ENCODE peak calls at places on chromosomes 12 and 14, in five cellular contexts. One of them, this sample, is unnamed.

GRCh38 chr12:80332827-80333226 is 111.2 kb upstream of the PTPRQ start:
- DNase-seq in GM23338: no peak
- DNase-seq in Panc1: no peak
- DNase-seq in psoas muscle: no peak
- DNase-seq in kidney: no peak
- DNase-seq in this sample: no peak

GRCh38 chr12:64670856-64671639 is 60.8 kb downstream of the RASSF3 start:
- DNase-seq in GM23338: no peak
- DNase-seq in psoas muscle: no peak
- DNase-seq in kidney: no peak
- DNase-seq in Panc1: no peak
- DNase-seq in this sample: no peak

GRCh38 chr14:77043177-77043983 is 14.9 kb upstream of the IRF2BPL start:
- DNase-seq in psoas muscle: peak
- DNase-seq in Panc1: no peak
- DNase-seq in kidney: peak
- DNase-seq in GM23338: no peak
- DNase-seq in this sample: no peak

GRCh38 chr14:103657466-103657865 is 28.5 kb downstream of the KLC1 start:
- DNase-seq in kidney: no peak
- DNase-seq in GM23338: no peak
- DNase-seq in psoas muscle: no peak
- DNase-seq in Panc1: no peak
- DNase-seq in this sample: no peak

GRCh38 chr14:83975435-83976222 is 1554.3 kb upstream of the FLRT2 start:
- DNase-seq in kidney: peak
- DNase-seq in GM23338: peak
- DNase-seq in psoas muscle: peak
- DNase-seq in Panc1: no peak
- DNase-seq in this sample: no peak

GRCh38 chr14:33848706-33849454 is 102.0 kb downstream of the EGLN3 start:
- DNase-seq in psoas muscle: peak
- DNase-seq in kidney: peak
- DNase-seq in Panc1: peak
- DNase-seq in GM23338: peak
- DNase-seq in this sample: peak

GRCh38 chr12:68963456-68963859 is 30.5 kb upstream of the CPM start:
- DNase-seq in psoas muscle: no peak
- DNase-seq in GM23338: no peak
- DNase-seq in kidney: no peak
- DNase-seq in Panc1: no peak
- DNase-seq in this sample: no peak

GRCh38 chr12:53100466-53101151 is 2.7 kb upstream of the SOAT2 start:
- DNase-seq in kidney: no peak
- DNase-seq in GM23338: no peak
- DNase-seq in psoas muscle: no peak
- DNase-seq in Panc1: no peak
- DNase-seq in this sample: no peak

GRCh38 chr14:99267871-99268775 is 3.9 kb downstream of the BCL11B start:
- DNase-seq in kidney: no peak
- DNase-seq in GM23338: no peak
- DNase-seq in psoas muscle: no peak
- DNase-seq in Panc1: no peak
- DNase-seq in this sample: no peak

GRCh38 chr14:102951799-102952198 is 29.3 kb downstream of the AMN start:
- DNase-seq in psoas muscle: no peak
- DNase-seq in GM23338: no peak
- DNase-seq in kidney: peak
- DNase-seq in Panc1: no peak
- DNase-seq in this sample: no peak

GRCh38 chr14:73339846-73340565 is 102.7 kb downstream of the PAPLN start:
- DNase-seq in kidney: no peak
- DNase-seq in psoas muscle: no peak
- DNase-seq in Panc1: no peak
- DNase-seq in GM23338: peak
- DNase-seq in this sample: no peak

GRCh38 chr12:28872654-28873268 is 276.3 kb upstream of the FAR2 start:
- DNase-seq in psoas muscle: no peak
- DNase-seq in kidney: no peak
- DNase-seq in Panc1: peak
- DNase-seq in GM23338: peak
- DNase-seq in this sample: peak

GRCh38 chr14:105866841-105867321 is 340.5 kb downstream of the TMEM121 start:
- DNase-seq in GM23338: no peak
- DNase-seq in psoas muscle: no peak
- DNase-seq in kidney: no peak
- DNase-seq in Panc1: no peak
- DNase-seq in this sample: no peak

GRCh38 chr12:65891219-65891618 is 66.9 kb downstream of the HMGA2 start:
- DNase-seq in Panc1: no peak
- DNase-seq in GM23338: no peak
- DNase-seq in kidney: no peak
- DNase-seq in psoas muscle: no peak
- DNase-seq in this sample: no peak

GRCh38 chr14:97022741-97023140 is 225.6 kb downstream of the VRK1 start:
- DNase-seq in GM23338: no peak
- DNase-seq in Panc1: no peak
- DNase-seq in psoas muscle: no peak
- DNase-seq in kidney: no peak
- DNase-seq in this sample: no peak

GRCh38 chr14:64705406-64706118 is 1.3 kb downstream of the PLEKHG3 start:
- DNase-seq in kidney: peak
- DNase-seq in GM23338: no peak
- DNase-seq in Panc1: no peak
- DNase-seq in psoas muscle: no peak
- DNase-seq in this sample: peak

GRCh38 chr14:76644875-76645518 is 116.3 kb upstream of the VASH1 start:
- DNase-seq in Panc1: no peak
- DNase-seq in GM23338: peak
- DNase-seq in kidney: no peak
- DNase-seq in psoas muscle: no peak
- DNase-seq in this sample: peak

GRCh38 chr12:18296201-18296908 is 35.0 kb downstream of the PIK3C2G start:
- DNase-seq in psoas muscle: no peak
- DNase-seq in Panc1: no peak
- DNase-seq in kidney: no peak
- DNase-seq in GM23338: no peak
- DNase-seq in this sample: no peak

GRCh38 chr14:105861985-105862465 is 335.6 kb downstream of the TMEM121 start:
- DNase-seq in Panc1: no peak
- DNase-seq in psoas muscle: no peak
- DNase-seq in kidney: peak
- DNase-seq in GM23338: no peak
- DNase-seq in this sample: no peak

GRCh38 chr14:61730756-61731373 is 31.4 kb upstream of the SNAPC1 start:
- DNase-seq in kidney: no peak
- DNase-seq in psoas muscle: no peak
- DNase-seq in Panc1: no peak
- DNase-seq in GM23338: no peak
- DNase-seq in this sample: no peak

GRCh38 chr14:92534863-92535654 is 21.5 kb downstream of the RIN3 start:
- DNase-seq in GM23338: no peak
- DNase-seq in psoas muscle: no peak
- DNase-seq in Panc1: no peak
- DNase-seq in kidney: no peak
- DNase-seq in this sample: no peak

GRCh38 chr14:49972840-49973239 is 80.0 kb downstream of the ARF6 start:
- DNase-seq in Panc1: peak
- DNase-seq in psoas muscle: no peak
- DNase-seq in GM23338: no peak
- DNase-seq in kidney: no peak
- DNase-seq in this sample: no peak

GRCh38 chr14:97179573-97179972 is 382.4 kb downstream of the VRK1 start:
- DNase-seq in Panc1: no peak
- DNase-seq in GM23338: no peak
- DNase-seq in psoas muscle: no peak
- DNase-seq in kidney: no peak
- DNase-seq in this sample: no peak

GRCh38 chr14:61557262-61557661 is 138.1 kb upstream of the HIF1A start:
- DNase-seq in psoas muscle: no peak
- DNase-seq in kidney: no peak
- DNase-seq in GM23338: no peak
- DNase-seq in Panc1: no peak
- DNase-seq in this sample: no peak

GRCh38 chr12:113955109-113955970 is 10.8 kb downstream of the RBM19 start:
- DNase-seq in GM23338: peak
- DNase-seq in psoas muscle: no peak
- DNase-seq in kidney: no peak
- DNase-seq in Panc1: no peak
- DNase-seq in this sample: no peak

GRCh38 chr12:113948151-113948914 is 17.8 kb downstream of the RBM19 start:
- DNase-seq in psoas muscle: no peak
- DNase-seq in kidney: no peak
- DNase-seq in Panc1: no peak
- DNase-seq in GM23338: no peak
- DNase-seq in this sample: no peak

GRCh38 chr12:113949321-113950305 is 16.5 kb downstream of the RBM19 start:
- DNase-seq in GM23338: no peak
- DNase-seq in kidney: no peak
- DNase-seq in psoas muscle: no peak
- DNase-seq in Panc1: no peak
- DNase-seq in this sample: no peak

GRCh38 chr12:113954547-113954946 is 11.6 kb downstream of the RBM19 start:
- DNase-seq in kidney: no peak
- DNase-seq in GM23338: no peak
- DNase-seq in Panc1: no peak
- DNase-seq in psoas muscle: no peak
- DNase-seq in this sample: no peak

DNA sequence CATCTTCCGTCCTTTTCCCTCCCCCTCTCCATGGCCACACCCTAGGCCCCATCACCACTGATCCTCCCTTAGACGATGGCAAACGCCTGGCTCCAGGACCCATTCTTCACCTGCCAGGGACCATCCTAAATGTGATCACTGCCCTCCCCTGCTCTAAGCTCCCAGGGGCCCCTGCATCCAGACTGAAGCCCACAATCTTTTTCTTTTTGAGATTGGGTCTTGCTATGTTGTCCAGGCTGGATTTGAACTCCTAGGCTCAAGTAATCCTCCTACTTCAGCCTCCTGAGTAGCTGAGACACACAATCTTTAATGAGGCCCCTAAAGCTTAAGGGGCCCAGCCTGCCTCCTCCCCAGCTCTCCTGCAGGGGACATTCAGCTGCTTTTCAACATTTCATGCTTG is 15.3 kb downstream of the RBM19 start:
- DNase-seq in psoas muscle: no peak
- DNase-seq in GM23338: no peak
- DNase-seq in kidney: no peak
- DNase-seq in Panc1: no peak
- DNase-seq in this sample: no peak
- H3K4me3 ChIP-seq in psoas muscle: no peak
- H3K4me3 ChIP-seq in GM23338: no peak
- H3K4me3 ChIP-seq in kidney: no peak
- H3K4me3 ChIP-seq in Panc1: no peak
- H3K4me3 ChIP-seq in this sample: no peak

DNA sequence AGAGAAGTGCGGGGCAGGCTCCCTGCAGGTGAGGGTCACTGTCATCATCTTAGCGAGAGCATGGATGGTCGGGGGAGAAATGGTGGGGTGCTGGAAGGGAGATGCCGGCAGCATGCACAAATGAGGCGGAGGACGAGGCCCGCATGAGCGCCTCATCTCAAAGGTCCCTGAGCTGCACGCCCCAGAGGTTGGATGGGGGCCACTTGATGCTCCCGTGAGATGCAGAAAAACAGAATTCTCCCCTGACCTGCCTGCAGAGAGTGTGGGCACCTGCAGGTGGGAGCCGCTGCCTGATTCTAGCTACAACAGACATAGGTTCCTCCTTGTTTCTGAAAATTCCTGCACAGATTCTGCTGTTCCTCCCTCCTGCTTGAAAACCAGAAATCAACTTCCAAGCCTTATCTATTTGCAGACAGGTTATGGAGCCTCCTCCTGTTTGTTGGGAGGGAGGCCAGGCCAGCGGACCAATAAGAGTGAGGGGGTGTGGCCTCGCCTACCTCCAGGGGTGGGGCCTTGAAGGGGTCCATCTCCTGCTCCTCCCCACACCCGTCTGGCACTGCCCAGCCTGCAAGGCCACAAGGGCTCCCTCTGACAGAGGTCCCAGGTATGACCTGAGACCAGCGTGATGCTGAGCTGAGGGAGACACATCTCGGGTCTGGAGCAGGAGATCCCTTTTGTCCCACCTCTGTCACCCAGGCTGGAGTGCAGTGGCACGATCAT is 67.2 kb downstream of the KDM2B start:
- DNase-seq in kidney: no peak
- DNase-seq in GM23338: peak
- DNase-seq in Panc1: no peak
- DNase-seq in psoas muscle: no peak
- DNase-seq in this sample: no peak
- TF ChIP-seq CTCF in kidney: no peak
- TF ChIP-seq CTCF in GM23338: peak
- TF ChIP-seq CTCF in Panc1: no peak
- TF ChIP-seq CTCF in psoas muscle: no peak
- TF ChIP-seq CTCF in this sample: no peak

DNA sequence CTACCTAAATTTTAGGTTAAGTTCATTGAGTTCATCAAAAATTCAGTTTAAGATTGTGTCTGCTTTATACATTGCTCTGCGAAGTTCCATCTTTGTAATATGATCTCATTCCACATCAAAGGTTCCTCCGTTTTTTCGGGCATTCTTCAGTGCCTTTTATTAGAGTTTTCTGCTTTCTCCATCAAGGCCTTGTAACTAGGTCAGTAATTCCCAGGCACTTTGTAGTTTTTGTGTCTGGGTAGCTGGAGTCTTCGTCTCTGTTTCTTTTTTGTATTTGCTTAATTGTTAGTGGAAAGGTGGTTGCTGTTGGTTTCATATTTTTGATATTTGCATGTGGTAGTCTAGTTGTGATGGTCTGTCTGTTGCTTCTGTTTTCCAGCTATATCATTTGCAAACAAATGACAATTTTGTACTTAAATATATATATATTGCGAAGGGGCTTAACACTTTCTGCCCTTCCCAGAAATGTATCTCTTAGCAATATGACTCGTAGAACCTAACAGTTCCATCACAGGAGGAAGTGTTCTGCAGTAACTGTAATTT is 88.6 kb upstream of the DYNC1H1 start:
- DNase-seq in psoas muscle: no peak
- DNase-seq in kidney: no peak
- DNase-seq in Panc1: no peak
- DNase-seq in GM23338: no peak
- DNase-seq in this sample: no peak
- H3K27ac ChIP-seq in psoas muscle: peak
- H3K27ac ChIP-seq in kidney: no peak
- H3K27ac ChIP-seq in Panc1: no peak
- H3K27ac ChIP-seq in GM23338: no peak
- H3K27ac ChIP-seq in this sample: no peak

GRCh38 chr12:5242440-5242839 is 189.5 kb upstream of the NTF3 start:
- DNase-seq in Panc1: no peak
- DNase-seq in psoas muscle: no peak
- DNase-seq in GM23338: no peak
- DNase-seq in kidney: no peak
- DNase-seq in this sample: no peak

GRCh38 chr12:5247144-5247543 is 184.8 kb upstream of the NTF3 start:
- DNase-seq in GM23338: no peak
- DNase-seq in psoas muscle: no peak
- DNase-seq in kidney: no peak
- DNase-seq in Panc1: no peak
- DNase-seq in this sample: no peak

GRCh38 chr12:5244513-5244972 is 187.4 kb upstream of the NTF3 start:
- DNase-seq in kidney: no peak
- DNase-seq in Panc1: no peak
- DNase-seq in psoas muscle: no peak
- DNase-seq in GM23338: peak
- DNase-seq in this sample: no peak

GRCh38 chr12:5246196-5246595 is 185.7 kb upstream of the NTF3 start:
- DNase-seq in psoas muscle: no peak
- DNase-seq in Panc1: no peak
- DNase-seq in kidney: no peak
- DNase-seq in GM23338: peak
- DNase-seq in this sample: no peak

GRCh38 chr12:5243014-5243413 is 188.9 kb upstream of the NTF3 start:
- DNase-seq in GM23338: no peak
- DNase-seq in Panc1: no peak
- DNase-seq in psoas muscle: no peak
- DNase-seq in kidney: no peak
- DNase-seq in this sample: no peak
- H3K4me3 ChIP-seq in GM23338: no peak
- H3K4me3 ChIP-seq in Panc1: no peak
- H3K4me3 ChIP-seq in psoas muscle: no peak
- H3K4me3 ChIP-seq in kidney: no peak
- H3K4me3 ChIP-seq in this sample: no peak